ENCODE peak calls at places on chromosomes 5 and 9, in four cellular contexts. C is RCC 7860, Z is adipocyte, F is AG09319. J is an unnamed sample.

GRCh38 chr5:143142596-143143435 is 260.7 kb downstream of the NR3C1 start:
- DNase-seq in C (no peak), Z (peak), F (no peak), J (peak)

GRCh38 chr9:131836607-131837315 is 96.9 kb upstream of the RAPGEF1 start:
- DNase-seq in C (no peak), Z (no peak), F (no peak), J (no peak)

GRCh38 chr5:33994845-33995244 is 10.4 kb upstream of the SLC45A2 start:
- DNase-seq in C (no peak), Z (peak), F (peak), J (no peak)

GRCh38 chr5:150485770-150486401 is 22.0 kb upstream of the NDST1 start:
- DNase-seq in C (no peak), Z (peak), F (no peak), J (peak)

GRCh38 chr5:18281947-18282557 is 647.8 kb downstream of the TAF11L14 start:
- DNase-seq in C (peak), Z (peak), F (peak), J (peak)

GRCh38 chr5:126877569-126877968 is 100.6 kb downstream of the LMNB1 start:
- DNase-seq in C (no peak), Z (no peak), F (no peak), J (no peak)

GRCh38 chr5:19547640-19548039 is 440.4 kb downstream of the CDH18 start:
- DNase-seq in C (no peak), Z (peak), F (no peak), J (peak)

GRCh38 chr9:125446581-125447094 is 185.0 kb downstream of the GAPVD1 start:
- DNase-seq in C (no peak), Z (no peak), F (no peak), J (no peak)

GRCh38 chr5:14153071-14153864 is 10.1 kb downstream of the TRIO start:
- DNase-seq in C (peak), Z (no peak), F (no peak), J (no peak)

GRCh38 chr5:146732966-146733365 is 145.6 kb downstream of the PPP2R2B start:
- DNase-seq in C (no peak), Z (no peak), F (no peak), J (no peak)

GRCh38 chr9:5510360-5510931 is at the start of gene PDCD1LG2:
- DNase-seq in C (peak), Z (peak), F (no peak), J (no peak)

GRCh38 chr9:18925880-18926279 is 107.1 kb downstream of the SAXO1 start:
- DNase-seq in C (no peak), Z (no peak), F (no peak), J (no peak)

GRCh38 chr9:121133104-121133816 is 58.5 kb downstream of the CNTRL start:
- DNase-seq in C (no peak), Z (no peak), F (no peak), J (no peak)

GRCh38 chr5:19739691-19740090 is 248.3 kb downstream of the CDH18 start:
- DNase-seq in C (no peak), Z (peak), F (no peak), J (no peak)

GRCh38 chr9:26945591-26945990 is 1.5 kb downstream of the PLAA start:
- DNase-seq in C (no peak), Z (peak), F (no peak), J (no peak)

GRCh38 chr5:57887851-57888621 is 405.4 kb upstream of the ACTBL2 start:
- DNase-seq in C (peak), Z (peak), F (peak), J (peak)

GRCh38 chr9:1474259-1474658 is 424.1 kb downstream of the DMRT2 start:
- DNase-seq in C (no peak), Z (no peak), F (no peak), J (no peak)

GRCh38 chr5:119287547-119288073 is 68.2 kb upstream of the TNFAIP8 start:
- DNase-seq in C (peak), Z (peak), F (no peak), J (no peak)

GRCh38 chr5:52560366-52560765 is 227.3 kb upstream of the ITGA1 start:
- DNase-seq in C (no peak), Z (peak), F (no peak), J (no peak)

GRCh38 chr5:91706785-91707520 is 323.8 kb upstream of the ARRDC3 start:
- DNase-seq in C (no peak), Z (peak), F (no peak), J (no peak)

J was measured in head of caudate nucleus.